ENCODE peak calls at places on chromosomes 11 and 22, in five cellular contexts. M is breast epithelium, V is Calu3, O is epithelial cell of esophagus, H is sigmoid colon. R is an unnamed sample.

GRCh38 chr11:27672836-27673464 is 27.3 kb downstream of the BDNF start:
- DNase-seq in M (no peak), V (no peak), O (peak), H (no peak), R (no peak)

GRCh38 chr11:47325271-47326041 is 27.0 kb downstream of the MYBPC3 start:
- DNase-seq in M (no peak), V (no peak), O (no peak), H (peak), R (no peak)

GRCh38 chr11:121950160-121950559 is 165.9 kb downstream of the BLID start:
- DNase-seq in M (no peak), V (no peak), O (no peak), H (no peak), R (no peak)

GRCh38 chr11:2688381-2689231 is 11.2 kb downstream of the KCNQ1OT1 start:
- DNase-seq in M (no peak), V (no peak), O (no peak), H (peak), R (peak)

GRCh38 chr11:94809251-94809650 is 41.1 kb downstream of the AMOTL1 start:
- DNase-seq in M (no peak), V (no peak), O (no peak), H (no peak), R (no peak)

GRCh38 chr11:73570415-73571114 is 27.3 kb downstream of the FAM168A start:
- DNase-seq in M (no peak), V (no peak), O (peak), H (no peak), R (no peak)

GRCh38 chr22:18005201-18005926 is 19.0 kb downstream of the MICAL3 start:
- DNase-seq in M (no peak), V (no peak), O (no peak), H (no peak), R (no peak)

GRCh38 chr11:44515085-44515484 is 50.4 kb upstream of the CD82 start:
- DNase-seq in M (no peak), V (no peak), O (no peak), H (no peak), R (no peak)

GRCh38 chr22:31272522-31273446 is 19.5 kb downstream of the PIK3IP1 start:
- DNase-seq in M (no peak), V (peak), O (peak), H (peak), R (peak)

GRCh38 chr11:77823775-77824174 is 2.8 kb downstream of the AAMDC start:
- DNase-seq in M (no peak), V (no peak), O (no peak), H (no peak), R (no peak)

GRCh38 chr22:28907311-28908008 is 24.1 kb downstream of the ZNRF3 start:
- DNase-seq in M (no peak), V (no peak), O (no peak), H (peak), R (no peak)

GRCh38 chr11:114162719-114163123 is 103.2 kb downstream of the ZBTB16 start:
- DNase-seq in M (peak), V (peak), O (peak), H (peak), R (no peak)

GRCh38 chr11:62652156-62653006 is 721 bp downstream of the INTS5 start:
- DNase-seq in M (no peak), V (no peak), O (no peak), H (no peak), R (no peak)

GRCh38 chr11:94750319-94751215 is 17.6 kb upstream of the AMOTL1 start:
- DNase-seq in M (no peak), V (no peak), O (peak), H (no peak), R (no peak)

GRCh38 chr11:62689421-62690183 is at the start of gene LRRN4CL:
- DNase-seq in M (peak), V (no peak), O (peak), H (peak), R (no peak)

GRCh38 chr22:38828616-38829205 is 15.1 kb downstream of the NPTXR start:
- DNase-seq in M (no peak), V (no peak), O (no peak), H (no peak), R (no peak)

GRCh38 chr22:11628651-11629511 is 3899.1 kb upstream of the OR11H1 start:
- DNase-seq in M (no peak), V (no peak), O (no peak), H (no peak), R (no peak)

GRCh38 chr22:25453557-25453956 is 110.9 kb upstream of the GRK3 start:
- DNase-seq in M (no peak), V (no peak), O (no peak), H (no peak), R (no peak)

GRCh38 chr11:116333193-116333592 is 439.6 kb downstream of the BUD13 start:
- DNase-seq in M (no peak), V (no peak), O (no peak), H (no peak), R (peak)

GRCh38 chr11:121194731-121195596 is 93.9 kb downstream of the TECTA start:
- DNase-seq in M (peak), V (peak), O (peak), H (no peak), R (peak)

GRCh38 chr22:35997438-35997837 is 31.2 kb downstream of the RBFOX2 start:
- DNase-seq in M (no peak), V (no peak), O (no peak), H (no peak), R (no peak)

GRCh38 chr11:10561043-10561818 is 7.2 kb downstream of the LYVE1 start:
- DNase-seq in M (no peak), V (peak), O (peak), H (no peak), R (no peak)

GRCh38 chr11:45092901-45093760 is 53.3 kb upstream of the PRDM11 start:
- DNase-seq in M (peak), V (no peak), O (peak), H (no peak), R (peak)

GRCh38 chr11:29282088-29282487 is 734.7 kb downstream of the KCNA4 start:
- DNase-seq in M (no peak), V (peak), O (peak), H (no peak), R (no peak)

GRCh38 chr11:14290422-14290821 is 68.6 kb downstream of the RRAS2 start:
- DNase-seq in M (no peak), V (no peak), O (no peak), H (no peak), R (no peak)

GRCh38 chr11:84923489-84923888 is 703.7 kb downstream of the DLG2 start:
- DNase-seq in M (no peak), V (no peak), O (no peak), H (no peak), R (no peak)

GRCh38 chr11:14623036-14623435 is 20.6 kb upstream of the PDE3B start:
- DNase-seq in M (no peak), V (no peak), O (no peak), H (no peak), R (peak)

GRCh38 chr11:107567739-107568335 is 2.3 kb upstream of the ALKBH8 start:
- DNase-seq in M (no peak), V (no peak), O (no peak), H (no peak), R (no peak)

GRCh38 chr11:82967381-82967780 is 65.8 kb downstream of the DDIAS start:
- DNase-seq in M (no peak), V (no peak), O (no peak), H (no peak), R (no peak)

GRCh38 chr11:28524098-28524497 is 415.9 kb downstream of the METTL15 start:
- DNase-seq in M (no peak), V (no peak), O (no peak), H (no peak), R (no peak)

GRCh38 chr11:121930004-121930965 is 185.7 kb downstream of the BLID start:
- DNase-seq in M (no peak), V (no peak), O (no peak), H (no peak), R (no peak)

GRCh38 chr11:121648306-121648705 is 195.5 kb upstream of the SORL1-AS1 start:
- DNase-seq in M (no peak), V (no peak), O (no peak), H (no peak), R (peak)

GRCh38 chr11:63023851-63024648 is 8.4 kb upstream of the SLC22A8 start:
- DNase-seq in M (peak), V (peak), O (peak), H (peak), R (peak)

GRCh38 chr11:47131136-47131535 is 45.5 kb downstream of the ARFGAP2 start:
- DNase-seq in M (no peak), V (no peak), O (no peak), H (peak), R (peak)

GRCh38 chr11:2295971-2296912 is 5.5 kb downstream of the C11orf21 start:
- DNase-seq in M (no peak), V (no peak), O (no peak), H (peak), R (peak)

GRCh38 chr11:83611616-83612015 is 325.4 kb upstream of the CCDC90B start:
- DNase-seq in M (no peak), V (no peak), O (no peak), H (no peak), R (no peak)

GRCh38 chr22:36056980-36057379 is 28.4 kb upstream of the RBFOX2 start:
- DNase-seq in M (no peak), V (no peak), O (peak), H (no peak), R (no peak)

DNA sequence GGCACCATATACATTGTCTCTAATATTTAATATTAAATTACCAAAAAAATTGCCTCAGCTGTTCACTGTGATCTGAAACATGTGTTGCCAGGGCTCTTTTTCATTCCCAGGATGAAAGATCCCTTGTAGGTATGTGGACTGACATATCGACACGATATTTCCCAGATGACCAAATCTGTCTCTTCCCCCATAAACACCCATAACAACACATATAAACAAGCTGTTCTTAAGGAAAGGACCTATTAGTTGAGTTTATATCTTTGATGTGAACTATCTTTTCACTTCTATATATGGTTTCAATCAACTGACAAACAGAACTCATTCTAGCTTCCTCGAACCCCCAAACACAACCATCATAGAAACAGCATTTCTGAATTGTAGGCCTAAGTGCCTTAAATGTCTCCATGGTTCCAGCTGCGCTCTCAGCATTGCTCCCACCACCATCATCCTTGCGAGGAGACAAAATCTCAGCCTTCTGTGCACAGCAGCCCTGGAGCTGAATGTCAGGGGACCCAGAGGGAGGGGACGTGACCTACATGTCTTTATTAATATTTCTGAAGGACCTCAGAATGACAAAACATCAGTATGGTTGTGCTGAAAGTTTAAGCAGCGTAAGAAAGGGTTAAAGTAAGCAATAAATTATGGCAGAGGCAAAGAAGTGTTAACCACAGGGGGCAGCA is 67.0 kb downstream of the ETS1 start:
- DNase-seq in M (no peak), V (no peak), O (no peak), H (no peak), R (no peak)
- TF ChIP-seq CTCF in M (no peak), V (no peak), O (no peak), H (no peak), R (no peak)

GRCh38 chr11:65381721-65382035 is 768 bp downstream of the SLC25A45 start:
- DNase-seq in M (peak), V (no peak), O (peak), H (no peak), R (peak)

GRCh38 chr11:65378928-65379638 is 3.4 kb downstream of the SLC25A45 start:
- DNase-seq in M (no peak), V (no peak), O (no peak), H (no peak), R (no peak)

GRCh38 chr11:65379698-65380459 is 2.6 kb downstream of the SLC25A45 start:
- DNase-seq in M (no peak), V (no peak), O (no peak), H (no peak), R (no peak)

GRCh38 chr11:65382036-65382803 is at the start of gene SLC25A45:
- DNase-seq in M (peak), V (peak), O (peak), H (peak), R (peak)

DNA sequence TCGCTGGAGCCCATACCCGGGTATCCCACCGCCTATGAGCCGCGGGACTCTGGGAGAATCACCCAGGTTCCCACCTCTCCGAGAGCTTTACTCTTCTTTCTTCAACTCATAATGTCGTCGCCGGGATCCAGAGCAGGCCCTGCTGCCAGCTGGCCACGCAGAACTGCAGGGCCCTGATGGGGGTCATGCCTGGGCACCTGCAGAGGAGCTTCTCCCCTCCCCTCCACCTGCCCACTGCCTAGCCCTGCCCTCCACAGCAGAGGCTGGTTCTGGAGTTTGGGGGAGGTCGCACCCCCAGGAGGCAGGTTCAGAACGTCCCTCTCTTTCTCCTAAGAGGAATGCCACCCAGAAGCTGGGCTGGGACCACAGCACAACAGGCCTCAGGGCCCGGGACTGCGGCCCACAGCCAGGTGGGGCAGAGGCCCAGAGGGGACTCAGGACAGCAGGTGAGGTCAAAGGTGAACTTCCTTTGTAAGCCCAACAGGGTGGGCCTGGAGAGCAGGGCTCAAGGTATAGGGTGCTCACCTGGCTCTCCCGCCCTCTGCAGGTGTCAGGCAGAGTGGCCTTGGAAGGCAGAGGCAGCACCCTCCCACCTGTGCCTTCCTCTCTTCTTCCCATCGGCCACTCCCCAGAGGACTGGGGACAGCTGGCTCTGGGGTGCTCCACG is 1.9 kb downstream of the SLC25A45 start:
- DNase-seq in M (no peak), V (no peak), O (no peak), H (no peak), R (no peak)
- TF ChIP-seq CTCF in M (no peak), V (no peak), O (no peak), H (no peak), R (peak)

DNA sequence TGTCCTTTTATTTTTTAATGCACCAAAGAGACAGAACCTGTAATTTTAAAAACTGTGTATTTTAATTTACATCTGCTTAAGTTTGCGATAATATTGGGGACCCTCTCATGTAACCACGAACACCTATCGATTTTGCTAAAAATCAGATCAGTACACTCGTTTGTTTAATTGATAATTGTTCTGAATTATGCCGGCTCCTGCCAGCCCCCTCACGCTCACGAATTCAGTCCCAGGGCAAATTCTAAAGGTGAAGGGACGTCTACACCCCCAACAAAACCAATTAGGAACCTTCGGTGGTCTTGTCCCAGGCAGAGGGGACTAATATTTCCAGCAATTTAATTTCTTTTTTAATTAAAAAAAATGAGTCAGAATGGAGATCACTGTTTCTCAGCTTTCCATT is 1.1 kb upstream of the CCND1 start:
- DNase-seq in M (no peak), V (no peak), O (no peak), H (no peak), R (no peak)
- TF ChIP-seq CTCF in M (no peak), V (no peak), O (no peak), H (no peak), R (no peak)

GRCh38 chr11:30917859-30918478 is 331.8 kb upstream of the MPPED2 start:
- DNase-seq in M (no peak), V (peak), O (peak), H (no peak), R (no peak)
- TF ChIP-seq CTCF in M (peak), V (peak), O (peak), H (peak), R (peak)

GRCh38 chr11:97557399-97557798 is 1167.6 kb downstream of the JRKL start:
- DNase-seq in M (no peak), V (no peak), O (peak), H (no peak), R (no peak)
- TF ChIP-seq CTCF in M (no peak), V (no peak), O (peak), H (no peak), R (peak)

GRCh38 chr11:103659138-103659734 is 377.2 kb upstream of the DDI1 start:
- DNase-seq in M (no peak), V (peak), O (no peak), H (no peak), R (peak)
- TF ChIP-seq CTCF in M (no peak), V (no peak), O (no peak), H (no peak), R (peak)